ENCODE peak calls at places on chromosomes 11 and 22, in nine cellular contexts. One of them, this sample, is unnamed.

GRCh38 chr11:134558916-134559616 is 147.0 kb upstream of the B3GAT1 start:
- DNase-seq in astrocyte of the spinal cord: no peak
- DNase-seq in kidney epithelial cell: no peak
- DNase-seq in CD8-positive, alpha-beta memory T cell: no peak
- DNase-seq in islet precursor cell: no peak
- DNase-seq in activated T-cell treated with anti-CD3 and anti-CD28 coated beads, Interleukin-2, amount 50 U/mL, for 72 hours: no peak
- DNase-seq in SHP77: no peak
- DNase-seq in cardiac fibroblast: no peak
- DNase-seq in neural crest cell: no peak
- DNase-seq in this sample: no peak

GRCh38 chr11:77590194-77590591 is 440 bp downstream of the AQP11 start:
- DNase-seq in islet precursor cell: peak; percentile 71
- DNase-seq in neural crest cell: peak; percentile 25
- DNase-seq in CD8-positive, alpha-beta memory T cell: no peak
- DNase-seq in SHP77: peak; percentile 71
- DNase-seq in astrocyte of the spinal cord: peak; percentile 35
- DNase-seq in kidney epithelial cell: peak; percentile 21
- DNase-seq in activated T-cell treated with anti-CD3 and anti-CD28 coated beads, Interleukin-2, amount 50 U/mL, for 72 hours: no peak
- DNase-seq in cardiac fibroblast: peak; percentile 42
- DNase-seq in this sample: peak; percentile 62

GRCh38 chr11:57321388-57321995 is 3.3 kb downstream of the TNKS1BP1 start:
- DNase-seq in astrocyte of the spinal cord: no peak
- DNase-seq in CD8-positive, alpha-beta memory T cell: no peak
- DNase-seq in islet precursor cell: no peak
- DNase-seq in neural crest cell: no peak
- DNase-seq in activated T-cell treated with anti-CD3 and anti-CD28 coated beads, Interleukin-2, amount 50 U/mL, for 72 hours: no peak
- DNase-seq in kidney epithelial cell: no peak
- DNase-seq in SHP77: no peak
- DNase-seq in cardiac fibroblast: no peak
- DNase-seq in this sample: no peak

GRCh38 chr11:79269923-79270322 is 170.9 kb downstream of the TENM4 start:
- DNase-seq in islet precursor cell: peak; percentile 68
- DNase-seq in kidney epithelial cell: no peak
- DNase-seq in SHP77: no peak
- DNase-seq in astrocyte of the spinal cord: no peak
- DNase-seq in neural crest cell: no peak
- DNase-seq in cardiac fibroblast: no peak
- DNase-seq in CD8-positive, alpha-beta memory T cell: no peak
- DNase-seq in activated T-cell treated with anti-CD3 and anti-CD28 coated beads, Interleukin-2, amount 50 U/mL, for 72 hours: no peak
- DNase-seq in this sample: peak; percentile 69

GRCh38 chr22:46245515-46245914 is 4.6 kb downstream of the CDPF1 start:
- DNase-seq in islet precursor cell: no peak
- DNase-seq in astrocyte of the spinal cord: no peak
- DNase-seq in neural crest cell: no peak
- DNase-seq in activated T-cell treated with anti-CD3 and anti-CD28 coated beads, Interleukin-2, amount 50 U/mL, for 72 hours: no peak
- DNase-seq in kidney epithelial cell: no peak
- DNase-seq in cardiac fibroblast: peak; percentile 27
- DNase-seq in CD8-positive, alpha-beta memory T cell: no peak
- DNase-seq in SHP77: peak; percentile 69
- DNase-seq in this sample: no peak

GRCh38 chr22:33884829-33885228 is 35.4 kb downstream of the LARGE1 start:
- DNase-seq in cardiac fibroblast: no peak
- DNase-seq in kidney epithelial cell: no peak
- DNase-seq in CD8-positive, alpha-beta memory T cell: no peak
- DNase-seq in SHP77: no peak
- DNase-seq in islet precursor cell: no peak
- DNase-seq in activated T-cell treated with anti-CD3 and anti-CD28 coated beads, Interleukin-2, amount 50 U/mL, for 72 hours: no peak
- DNase-seq in neural crest cell: no peak
- DNase-seq in astrocyte of the spinal cord: no peak
- DNase-seq in this sample: no peak

GRCh38 chr11:10751581-10751940 is 515 bp downstream of the CTR9 start:
- DNase-seq in kidney epithelial cell: no peak
- DNase-seq in activated T-cell treated with anti-CD3 and anti-CD28 coated beads, Interleukin-2, amount 50 U/mL, for 72 hours: no peak
- DNase-seq in neural crest cell: no peak
- DNase-seq in islet precursor cell: no peak
- DNase-seq in SHP77: no peak
- DNase-seq in CD8-positive, alpha-beta memory T cell: no peak
- DNase-seq in astrocyte of the spinal cord: no peak
- DNase-seq in cardiac fibroblast: peak; percentile 5
- DNase-seq in this sample: no peak

GRCh38 chr11:94767701-94768601 is at the start of gene AMOTL1:
- DNase-seq in SHP77: no peak
- DNase-seq in CD8-positive, alpha-beta memory T cell: no peak
- DNase-seq in activated T-cell treated with anti-CD3 and anti-CD28 coated beads, Interleukin-2, amount 50 U/mL, for 72 hours: peak; percentile 64
- DNase-seq in astrocyte of the spinal cord: peak; percentile 89
- DNase-seq in neural crest cell: peak; percentile 80
- DNase-seq in kidney epithelial cell: peak; percentile 74
- DNase-seq in islet precursor cell: peak; percentile 99
- DNase-seq in cardiac fibroblast: peak; percentile 86
- DNase-seq in this sample: peak; percentile 92

GRCh38 chr11:130313383-130314183 is 1.1 kb downstream of the ZBTB44 start:
- DNase-seq in astrocyte of the spinal cord: peak; percentile 27
- DNase-seq in neural crest cell: no peak
- DNase-seq in CD8-positive, alpha-beta memory T cell: no peak
- DNase-seq in cardiac fibroblast: peak; percentile 9
- DNase-seq in islet precursor cell: no peak
- DNase-seq in kidney epithelial cell: no peak
- DNase-seq in SHP77: peak; percentile 3
- DNase-seq in activated T-cell treated with anti-CD3 and anti-CD28 coated beads, Interleukin-2, amount 50 U/mL, for 72 hours: no peak
- DNase-seq in this sample: no peak

GRCh38 chr11:26623076-26623666 is 51.1 kb upstream of the MUC15 start:
- DNase-seq in astrocyte of the spinal cord: peak; percentile 25
- DNase-seq in SHP77: no peak
- DNase-seq in islet precursor cell: no peak
- DNase-seq in kidney epithelial cell: no peak
- DNase-seq in neural crest cell: no peak
- DNase-seq in cardiac fibroblast: peak; percentile 27
- DNase-seq in CD8-positive, alpha-beta memory T cell: no peak
- DNase-seq in activated T-cell treated with anti-CD3 and anti-CD28 coated beads, Interleukin-2, amount 50 U/mL, for 72 hours: no peak
- DNase-seq in this sample: no peak

GRCh38 chr11:107859459-107860239 is 1.1 kb upstream of the SLC35F2 start:
- DNase-seq in neural crest cell: no peak
- DNase-seq in kidney epithelial cell: no peak
- DNase-seq in activated T-cell treated with anti-CD3 and anti-CD28 coated beads, Interleukin-2, amount 50 U/mL, for 72 hours: peak; percentile 40
- DNase-seq in SHP77: peak; percentile 52
- DNase-seq in CD8-positive, alpha-beta memory T cell: no peak
- DNase-seq in astrocyte of the spinal cord: no peak
- DNase-seq in islet precursor cell: no peak
- DNase-seq in cardiac fibroblast: no peak
- DNase-seq in this sample: peak; percentile 50

GRCh38 chr22:19687561-19688300 is 26.6 kb upstream of the SEPTIN5 start:
- DNase-seq in neural crest cell: no peak
- DNase-seq in SHP77: no peak
- DNase-seq in CD8-positive, alpha-beta memory T cell: no peak
- DNase-seq in astrocyte of the spinal cord: no peak
- DNase-seq in kidney epithelial cell: no peak
- DNase-seq in islet precursor cell: no peak
- DNase-seq in cardiac fibroblast: no peak
- DNase-seq in activated T-cell treated with anti-CD3 and anti-CD28 coated beads, Interleukin-2, amount 50 U/mL, for 72 hours: no peak
- DNase-seq in this sample: no peak

GRCh38 chr22:39469681-39470461 is 13.1 kb downstream of the MGAT3 start:
- DNase-seq in CD8-positive, alpha-beta memory T cell: no peak
- DNase-seq in activated T-cell treated with anti-CD3 and anti-CD28 coated beads, Interleukin-2, amount 50 U/mL, for 72 hours: no peak
- DNase-seq in islet precursor cell: no peak
- DNase-seq in SHP77: no peak
- DNase-seq in neural crest cell: no peak
- DNase-seq in kidney epithelial cell: no peak
- DNase-seq in astrocyte of the spinal cord: no peak
- DNase-seq in cardiac fibroblast: no peak
- DNase-seq in this sample: no peak

GRCh38 chr11:71329165-71329510 is 76.8 kb upstream of the SHANK2 start:
- DNase-seq in astrocyte of the spinal cord: no peak
- DNase-seq in cardiac fibroblast: no peak
- DNase-seq in CD8-positive, alpha-beta memory T cell: no peak
- DNase-seq in kidney epithelial cell: no peak
- DNase-seq in SHP77: no peak
- DNase-seq in activated T-cell treated with anti-CD3 and anti-CD28 coated beads, Interleukin-2, amount 50 U/mL, for 72 hours: no peak
- DNase-seq in neural crest cell: no peak
- DNase-seq in islet precursor cell: peak; percentile 37
- DNase-seq in this sample: no peak

GRCh38 chr22:19869497-19870152 is 15.0 kb upstream of the GNB1L start:
- DNase-seq in SHP77: no peak
- DNase-seq in CD8-positive, alpha-beta memory T cell: peak; percentile 24
- DNase-seq in kidney epithelial cell: no peak
- DNase-seq in islet precursor cell: peak; percentile 39
- DNase-seq in neural crest cell: no peak
- DNase-seq in cardiac fibroblast: no peak
- DNase-seq in astrocyte of the spinal cord: no peak
- DNase-seq in activated T-cell treated with anti-CD3 and anti-CD28 coated beads, Interleukin-2, amount 50 U/mL, for 72 hours: no peak
- DNase-seq in this sample: no peak

GRCh38 chr11:7551571-7551970 is 37.8 kb downstream of the PPFIBP2 start:
- DNase-seq in astrocyte of the spinal cord: no peak
- DNase-seq in cardiac fibroblast: peak; percentile 67
- DNase-seq in islet precursor cell: peak; percentile 57
- DNase-seq in neural crest cell: no peak
- DNase-seq in CD8-positive, alpha-beta memory T cell: no peak
- DNase-seq in activated T-cell treated with anti-CD3 and anti-CD28 coated beads, Interleukin-2, amount 50 U/mL, for 72 hours: no peak
- DNase-seq in SHP77: no peak
- DNase-seq in kidney epithelial cell: no peak
- DNase-seq in this sample: no peak

GRCh38 chr22:39318507-39319283 is 728 bp downstream of the RPL3 start:
- DNase-seq in activated T-cell treated with anti-CD3 and anti-CD28 coated beads, Interleukin-2, amount 50 U/mL, for 72 hours: no peak
- DNase-seq in cardiac fibroblast: no peak
- DNase-seq in neural crest cell: no peak
- DNase-seq in astrocyte of the spinal cord: no peak
- DNase-seq in islet precursor cell: no peak
- DNase-seq in SHP77: no peak
- DNase-seq in CD8-positive, alpha-beta memory T cell: peak; percentile 62
- DNase-seq in kidney epithelial cell: no peak
- DNase-seq in this sample: no peak

GRCh38 chr11:57792060-57792541 is 30.5 kb downstream of the CTNND1 start:
- DNase-seq in SHP77: no peak
- DNase-seq in activated T-cell treated with anti-CD3 and anti-CD28 coated beads, Interleukin-2, amount 50 U/mL, for 72 hours: peak; percentile 81
- DNase-seq in islet precursor cell: no peak
- DNase-seq in cardiac fibroblast: peak; percentile 39
- DNase-seq in neural crest cell: no peak
- DNase-seq in CD8-positive, alpha-beta memory T cell: peak; percentile 94
- DNase-seq in kidney epithelial cell: no peak
- DNase-seq in astrocyte of the spinal cord: peak; percentile 39
- DNase-seq in this sample: no peak

GRCh38 chr11:14029971-14030531 is 67.5 kb downstream of the SPON1 start:
- DNase-seq in islet precursor cell: peak; percentile 65
- DNase-seq in neural crest cell: no peak
- DNase-seq in kidney epithelial cell: peak; percentile 9
- DNase-seq in astrocyte of the spinal cord: no peak
- DNase-seq in activated T-cell treated with anti-CD3 and anti-CD28 coated beads, Interleukin-2, amount 50 U/mL, for 72 hours: no peak
- DNase-seq in CD8-positive, alpha-beta memory T cell: no peak
- DNase-seq in cardiac fibroblast: peak; percentile 31
- DNase-seq in SHP77: no peak
- DNase-seq in this sample: no peak

GRCh38 chr22:39090426-39091064 is 6.5 kb upstream of the APOBEC3H start:
- DNase-seq in CD8-positive, alpha-beta memory T cell: peak; percentile 97
- DNase-seq in islet precursor cell: no peak
- DNase-seq in activated T-cell treated with anti-CD3 and anti-CD28 coated beads, Interleukin-2, amount 50 U/mL, for 72 hours: peak; percentile 93
- DNase-seq in astrocyte of the spinal cord: no peak
- DNase-seq in cardiac fibroblast: no peak
- DNase-seq in SHP77: no peak
- DNase-seq in kidney epithelial cell: no peak
- DNase-seq in neural crest cell: no peak
- DNase-seq in this sample: no peak

GRCh38 chr22:50282361-50283144 is 12.4 kb upstream of the MAPK11 start:
- DNase-seq in activated T-cell treated with anti-CD3 and anti-CD28 coated beads, Interleukin-2, amount 50 U/mL, for 72 hours: no peak
- DNase-seq in SHP77: no peak
- DNase-seq in islet precursor cell: peak; percentile 91
- DNase-seq in kidney epithelial cell: peak; percentile 67
- DNase-seq in CD8-positive, alpha-beta memory T cell: no peak
- DNase-seq in neural crest cell: no peak
- DNase-seq in cardiac fibroblast: peak; percentile 58
- DNase-seq in astrocyte of the spinal cord: peak; percentile 68
- DNase-seq in this sample: no peak

GRCh38 chr11:74641905-74642304 is 49.5 kb downstream of the POLD3 start:
- DNase-seq in neural crest cell: no peak
- DNase-seq in SHP77: no peak
- DNase-seq in kidney epithelial cell: no peak
- DNase-seq in CD8-positive, alpha-beta memory T cell: no peak
- DNase-seq in islet precursor cell: no peak
- DNase-seq in astrocyte of the spinal cord: no peak
- DNase-seq in cardiac fibroblast: no peak
- DNase-seq in activated T-cell treated with anti-CD3 and anti-CD28 coated beads, Interleukin-2, amount 50 U/mL, for 72 hours: no peak
- DNase-seq in this sample: no peak

GRCh38 chr22:48811885-48812284 is 1015.8 kb downstream of the BRD1 start:
- DNase-seq in CD8-positive, alpha-beta memory T cell: no peak
- DNase-seq in SHP77: no peak
- DNase-seq in islet precursor cell: no peak
- DNase-seq in activated T-cell treated with anti-CD3 and anti-CD28 coated beads, Interleukin-2, amount 50 U/mL, for 72 hours: no peak
- DNase-seq in cardiac fibroblast: no peak
- DNase-seq in kidney epithelial cell: no peak
- DNase-seq in astrocyte of the spinal cord: no peak
- DNase-seq in neural crest cell: no peak
- DNase-seq in this sample: no peak

GRCh38 chr11:61777234-61778090 is 14.9 kb downstream of the TMEM258 start:
- DNase-seq in neural crest cell: no peak
- DNase-seq in activated T-cell treated with anti-CD3 and anti-CD28 coated beads, Interleukin-2, amount 50 U/mL, for 72 hours: peak; percentile 66
- DNase-seq in astrocyte of the spinal cord: no peak
- DNase-seq in cardiac fibroblast: no peak
- DNase-seq in islet precursor cell: no peak
- DNase-seq in SHP77: no peak
- DNase-seq in kidney epithelial cell: no peak
- DNase-seq in CD8-positive, alpha-beta memory T cell: peak; percentile 71
- DNase-seq in this sample: peak; percentile 86

GRCh38 chr22:16970446-16970845 is 37.6 kb downstream of the GAB4 start:
- DNase-seq in kidney epithelial cell: no peak
- DNase-seq in islet precursor cell: peak; percentile 55
- DNase-seq in SHP77: no peak
- DNase-seq in CD8-positive, alpha-beta memory T cell: no peak
- DNase-seq in cardiac fibroblast: no peak
- DNase-seq in activated T-cell treated with anti-CD3 and anti-CD28 coated beads, Interleukin-2, amount 50 U/mL, for 72 hours: peak; percentile 16
- DNase-seq in astrocyte of the spinal cord: no peak
- DNase-seq in neural crest cell: no peak
- DNase-seq in this sample: no peak

GRCh38 chr22:19085233-19086043 is 36.8 kb downstream of the DGCR2 start:
- DNase-seq in islet precursor cell: no peak
- DNase-seq in cardiac fibroblast: peak; percentile 51
- DNase-seq in CD8-positive, alpha-beta memory T cell: no peak
- DNase-seq in SHP77: peak; percentile 28
- DNase-seq in neural crest cell: peak; percentile 6
- DNase-seq in kidney epithelial cell: no peak
- DNase-seq in activated T-cell treated with anti-CD3 and anti-CD28 coated beads, Interleukin-2, amount 50 U/mL, for 72 hours: no peak
- DNase-seq in astrocyte of the spinal cord: peak; percentile 23
- DNase-seq in this sample: no peak

GRCh38 chr11:699753-700152 is 4.1 kb downstream of the TMEM80 start:
- DNase-seq in SHP77: no peak
- DNase-seq in neural crest cell: no peak
- DNase-seq in kidney epithelial cell: no peak
- DNase-seq in islet precursor cell: no peak
- DNase-seq in CD8-positive, alpha-beta memory T cell: no peak
- DNase-seq in astrocyte of the spinal cord: no peak
- DNase-seq in cardiac fibroblast: no peak
- DNase-seq in activated T-cell treated with anti-CD3 and anti-CD28 coated beads, Interleukin-2, amount 50 U/mL, for 72 hours: no peak
- DNase-seq in this sample: no peak

GRCh38 chr11:61049066-61049382 is 53.3 kb upstream of the CD5 start:
- DNase-seq in CD8-positive, alpha-beta memory T cell: no peak
- DNase-seq in SHP77: no peak
- DNase-seq in activated T-cell treated with anti-CD3 and anti-CD28 coated beads, Interleukin-2, amount 50 U/mL, for 72 hours: no peak
- DNase-seq in neural crest cell: no peak
- DNase-seq in kidney epithelial cell: no peak
- DNase-seq in cardiac fibroblast: no peak
- DNase-seq in islet precursor cell: no peak
- DNase-seq in astrocyte of the spinal cord: no peak
- DNase-seq in this sample: no peak

GRCh38 chr11:75471134-75471943 is 38.3 kb upstream of the KLHL35 start:
- DNase-seq in SHP77: no peak
- DNase-seq in astrocyte of the spinal cord: no peak
- DNase-seq in CD8-positive, alpha-beta memory T cell: no peak
- DNase-seq in neural crest cell: no peak
- DNase-seq in cardiac fibroblast: no peak
- DNase-seq in kidney epithelial cell: no peak
- DNase-seq in islet precursor cell: no peak
- DNase-seq in activated T-cell treated with anti-CD3 and anti-CD28 coated beads, Interleukin-2, amount 50 U/mL, for 72 hours: no peak
- DNase-seq in this sample: no peak

GRCh38 chr22:41758231-41758630 is 42.2 kb upstream of the CCDC134 start:
- DNase-seq in CD8-positive, alpha-beta memory T cell: no peak
- DNase-seq in SHP77: no peak
- DNase-seq in cardiac fibroblast: no peak
- DNase-seq in kidney epithelial cell: no peak
- DNase-seq in islet precursor cell: no peak
- DNase-seq in activated T-cell treated with anti-CD3 and anti-CD28 coated beads, Interleukin-2, amount 50 U/mL, for 72 hours: no peak
- DNase-seq in neural crest cell: no peak
- DNase-seq in astrocyte of the spinal cord: no peak
- DNase-seq in this sample: no peak

GRCh38 chr11:118194835-118195627 is 18.6 kb upstream of the SCN2B start:
- DNase-seq in CD8-positive, alpha-beta memory T cell: no peak
- DNase-seq in islet precursor cell: peak; percentile 93
- DNase-seq in SHP77: no peak
- DNase-seq in kidney epithelial cell: peak; percentile 91
- DNase-seq in astrocyte of the spinal cord: peak; percentile 17
- DNase-seq in cardiac fibroblast: peak; percentile 64
- DNase-seq in neural crest cell: no peak
- DNase-seq in activated T-cell treated with anti-CD3 and anti-CD28 coated beads, Interleukin-2, amount 50 U/mL, for 72 hours: no peak
- DNase-seq in this sample: no peak

This sample was measured in H9.